ENCODE peak calls at places on chromosomes 13 and 19, in eight cellular contexts. E is kidney; V is mesendoderm; W is pancreas; S is hepatic stellate cell; P is DMS 273 treated with DMSO at 0.1 percent for 48 hours; N is stimulated activated CD4-positive, alpha-beta T cell treated with anti-CD3 and anti-CD28 coated beads, TNF-alpha, amount 100 ng/mL, for 48 hours; H is HS-5. I is an unnamed sample.

GRCh38 chr19:662207-662961 is 630 bp downstream of the RNF126 start:
- DNase-seq in E (no peak), V (peak), W (peak), S (peak), P (no peak), N (peak), H (no peak), I (peak)

GRCh38 chr13:79483302-79483701 is 2.3 kb downstream of the NDFIP2 start:
- DNase-seq in E (no peak), V (no peak), W (no peak), S (peak), P (no peak), N (no peak), H (no peak), I (no peak)

GRCh38 chr13:98657506-98658085 is 80.7 kb upstream of the STK24 start:
- DNase-seq in E (no peak), V (no peak), W (no peak), S (no peak), P (no peak), N (no peak), H (no peak), I (no peak)

GRCh38 chr19:42280761-42281174 is 11.7 kb downstream of the CIC start:
- DNase-seq in E (peak), V (peak), W (no peak), S (peak), P (no peak), N (no peak), H (no peak), I (no peak)

GRCh38 chr19:15378529-15379082 is 981 bp downstream of the AKAP8 start:
- DNase-seq in E (peak), V (peak), W (peak), S (peak), P (peak), N (peak), H (peak), I (peak)

GRCh38 chr13:98549006-98549727 is 27.7 kb downstream of the STK24 start:
- DNase-seq in E (no peak), V (no peak), W (no peak), S (peak), P (no peak), N (no peak), H (peak), I (no peak)

GRCh38 chr19:7597689-7598088 is 2.0 kb downstream of the CAMSAP3 start:
- DNase-seq in E (no peak), V (peak), W (no peak), S (no peak), P (no peak), N (no peak), H (no peak), I (no peak)

GRCh38 chr19:47623921-47624391 is 15.0 kb downstream of the BICRA start:
- DNase-seq in E (no peak), V (peak), W (no peak), S (no peak), P (no peak), N (no peak), H (no peak), I (no peak)

GRCh38 chr19:4633140-4633967 is 6.0 kb upstream of the TNFAIP8L1 start:
- DNase-seq in E (peak), V (peak), W (peak), S (peak), P (peak), N (peak), H (peak), I (peak)

GRCh38 chr13:47708386-47708785 is 292.7 kb downstream of the SUCLA2 start:
- DNase-seq in E (no peak), V (no peak), W (no peak), S (no peak), P (no peak), N (no peak), H (peak), I (no peak)

GRCh38 chr19:55485439-55486011 is 537 bp downstream of the NAT14 start:
- DNase-seq in E (no peak), V (peak), W (peak), S (no peak), P (no peak), N (no peak), H (no peak), I (no peak)

GRCh38 chr19:5960005-5961001 is 17.6 kb downstream of the RANBP3 start:
- DNase-seq in E (peak), V (no peak), W (peak), S (no peak), P (no peak), N (no peak), H (no peak), I (no peak)

GRCh38 chr13:36151591-36151990 is 20.4 kb upstream of the DCLK1 start:
- DNase-seq in E (no peak), V (no peak), W (no peak), S (no peak), P (no peak), N (no peak), H (no peak), I (no peak)

GRCh38 chr13:20672772-20673171 is 30.7 kb upstream of the IL17D start:
- DNase-seq in E (no peak), V (no peak), W (no peak), S (no peak), P (no peak), N (no peak), H (no peak), I (no peak)

GRCh38 chr19:35757231-35757748 is 461 bp upstream of the HSPB6 start:
- DNase-seq in E (peak), V (peak), W (peak), S (peak), P (peak), N (no peak), H (peak), I (no peak)

GRCh38 chr19:32599258-32599657 is 18.3 kb downstream of the PDCD5 start:
- DNase-seq in E (no peak), V (no peak), W (no peak), S (no peak), P (no peak), N (no peak), H (no peak), I (no peak)

GRCh38 chr13:102571075-102571474 is 25.7 kb upstream of the TPP2 start:
- DNase-seq in E (no peak), V (peak), W (no peak), S (no peak), P (no peak), N (no peak), H (no peak), I (no peak)

GRCh38 chr19:24033962-24034342 is 53.0 kb upstream of the ZNF254 start:
- DNase-seq in E (peak), V (peak), W (peak), S (peak), P (no peak), N (no peak), H (no peak), I (peak)

GRCh38 chr19:3025516-3025890 is 3.6 kb downstream of the TLE2 start:
- DNase-seq in E (no peak), V (no peak), W (no peak), S (no peak), P (no peak), N (no peak), H (no peak), I (no peak)

GRCh38 chr13:39900106-39900750 is 244.8 kb downstream of the COG6 start:
- DNase-seq in E (no peak), V (no peak), W (no peak), S (no peak), P (peak), N (no peak), H (no peak), I (no peak)

GRCh38 chr19:16229322-16229641 is 31.6 kb downstream of the AP1M1 start:
- DNase-seq in E (no peak), V (no peak), W (no peak), S (no peak), P (no peak), N (no peak), H (no peak), I (no peak)

GRCh38 chr19:13588953-13589833 is 82.9 kb upstream of the CACNA1A start:
- DNase-seq in E (peak), V (peak), W (peak), S (peak), P (peak), N (peak), H (peak), I (peak)

GRCh38 chr19:4233282-4233853 is 4.0 kb downstream of the EBI3 start:
- DNase-seq in E (no peak), V (peak), W (peak), S (no peak), P (no peak), N (peak), H (no peak), I (no peak)

GRCh38 chr19:1873524-1874473 is 10.4 kb upstream of the KLF16 start:
- DNase-seq in E (no peak), V (no peak), W (peak), S (no peak), P (no peak), N (no peak), H (no peak), I (no peak)

GRCh38 chr19:11982526-11982925 is 17.7 kb downstream of the ZNF763 start:
- DNase-seq in E (no peak), V (no peak), W (no peak), S (no peak), P (no peak), N (no peak), H (no peak), I (no peak)

GRCh38 chr13:72745260-72745659 is 17.5 kb downstream of the BORA start:
- DNase-seq in E (no peak), V (no peak), W (no peak), S (no peak), P (no peak), N (no peak), H (no peak), I (no peak)

I was measured in GM19239.